ENCODE peak calls at places on chromosomes 16 and 17, in six cellular contexts. A, X, B, S, N and D are unnamed samples.

GRCh38 chr16:4371481-4372314 is at the start of gene VASN:
- DNase-seq in X (peak), S (peak), N (peak), B (peak), A (peak), D (peak)

GRCh38 chr17:64128787-64129514 is 993 bp downstream of the ERN1 start:
- DNase-seq in S (no peak), X (peak), B (peak), N (peak), A (no peak), D (peak)

GRCh38 chr17:82349287-82349701 is 9.8 kb upstream of the TEX19 start:
- DNase-seq in X (no peak), A (no peak), N (no peak), B (peak), S (no peak), D (no peak)

GRCh38 chr17:43917348-43918025 is 10.2 kb upstream of the MPP2 start:
- DNase-seq in N (peak), B (peak), X (peak), A (no peak), S (no peak), D (no peak)

GRCh38 chr17:50594040-50594618 is 33.6 kb downstream of the CACNA1G start:
- DNase-seq in S (no peak), A (no peak), B (no peak), N (peak), X (no peak), D (no peak)

GRCh38 chr16:88650749-88651275 is at the start of gene CYBA:
- DNase-seq in N (no peak), X (peak), S (peak), B (peak), A (peak), D (peak)

GRCh38 chr17:51164911-51165679 is 1.1 kb upstream of the NME2 start:
- DNase-seq in A (no peak), S (no peak), N (no peak), X (no peak), B (no peak), D (no peak)

GRCh38 chr17:38322156-38322779 is 21.5 kb downstream of the GPR179 start:
- DNase-seq in N (no peak), X (peak), A (peak), S (peak), B (peak), D (peak)

GRCh38 chr17:19619705-19620325 is 28.7 kb upstream of the ALDH3A2 start:
- DNase-seq in N (no peak), X (no peak), B (no peak), S (no peak), A (no peak), D (no peak)

GRCh38 chr17:72399608-72400487 is 279.0 kb downstream of the SOX9 start:
- DNase-seq in B (no peak), N (no peak), S (no peak), X (no peak), A (no peak), D (no peak)

GRCh38 chr17:65595071-65595655 is 33.7 kb upstream of the AXIN2 start:
- DNase-seq in N (no peak), S (no peak), X (no peak), B (no peak), A (no peak), D (no peak)

GRCh38 chr17:63932008-63932561 is at the start of gene CD79B:
- DNase-seq in B (no peak), A (no peak), N (no peak), S (no peak), X (peak), D (no peak)

GRCh38 chr17:81731271-81731670 is 19.2 kb downstream of the SLC25A10 start:
- DNase-seq in S (no peak), B (peak), A (no peak), N (no peak), X (peak), D (no peak)

GRCh38 chr17:285751-286422 is 66.7 kb downstream of the RPH3AL start:
- DNase-seq in A (no peak), B (no peak), N (peak), X (no peak), S (no peak), D (no peak)

GRCh38 chr17:82520041-82520910 is 744 bp downstream of the FOXK2 start:
- DNase-seq in X (peak), N (peak), S (peak), B (peak), A (no peak), D (no peak)

GRCh38 chr16:85430523-85431381 is 182.4 kb upstream of the GSE1 start:
- DNase-seq in N (peak), S (no peak), B (no peak), A (no peak), X (no peak), D (no peak)

GRCh38 chr17:60134396-60135159 is 15.2 kb upstream of the CA4 start:
- DNase-seq in X (peak), A (peak), S (no peak), B (peak), N (no peak), D (no peak)

GRCh38 chr17:45775576-45776011 is 8.5 kb upstream of the CRHR1 start:
- DNase-seq in B (no peak), S (no peak), N (no peak), X (no peak), A (no peak), D (no peak)

GRCh38 chr16:9042943-9043680 is 48.3 kb upstream of the HAPSTR1 start:
- DNase-seq in S (no peak), A (no peak), X (no peak), N (no peak), B (peak), D (no peak)

GRCh38 chr17:50087246-50087911 is 7.8 kb upstream of the PDK2 start:
- DNase-seq in S (peak), N (peak), X (peak), A (peak), B (peak), D (peak)

GRCh38 chr17:75548839-75549238 is 23.3 kb downstream of the LLGL2 start:
- DNase-seq in B (no peak), A (no peak), X (no peak), S (no peak), N (no peak), D (no peak)

GRCh38 chr17:41650794-41651624 is 26.6 kb upstream of the KRT17 start:
- DNase-seq in S (no peak), N (no peak), A (no peak), B (no peak), X (no peak), D (no peak)

GRCh38 chr17:7313890-7314718 is 1.1 kb downstream of the GPS2 start:
- DNase-seq in A (no peak), X (no peak), B (no peak), N (no peak), S (no peak), D (no peak)

GRCh38 chr16:20243731-20244281 is 83.5 kb downstream of the GP2 start:
- DNase-seq in N (no peak), B (no peak), A (no peak), S (no peak), X (no peak), D (no peak)

GRCh38 chr17:77602062-77602746 is 356.3 kb upstream of the TNRC6C start:
- DNase-seq in N (peak), B (peak), X (no peak), S (no peak), A (no peak), D (peak)

GRCh38 chr17:77737442-77738265 is 220.8 kb upstream of the TNRC6C start:
- DNase-seq in B (no peak), X (no peak), A (no peak), S (no peak), N (no peak), D (peak)

GRCh38 chr16:10876799-10877341 is at the start of gene CIITA:
- DNase-seq in S (no peak), B (peak), N (no peak), A (no peak), X (peak), D (peak)

GRCh38 chr17:44448412-44448811 is 54.8 kb downstream of the GPATCH8 start:
- DNase-seq in B (no peak), N (no peak), S (no peak), A (no peak), X (no peak), D (no peak)

GRCh38 chr16:58462997-58463891 is 36.7 kb upstream of the NDRG4 start:
- DNase-seq in A (no peak), X (no peak), B (no peak), N (peak), S (no peak), D (no peak)

GRCh38 chr17:48123111-48123510 is 15.5 kb downstream of the SNX11 start:
- DNase-seq in S (no peak), N (no peak), X (no peak), A (no peak), B (no peak), D (no peak)

GRCh38 chr17:10745231-10745630 is 15.4 kb upstream of the TMEM220 start:
- DNase-seq in A (no peak), N (no peak), B (no peak), X (no peak), S (no peak), D (no peak)

GRCh38 chr17:59105852-59106462 is 723 bp downstream of the TRIM37 start:
- DNase-seq in N (no peak), B (peak), S (peak), A (no peak), X (peak), D (peak)

GRCh38 chr17:60315650-60316049 is 76.3 kb downstream of the USP32 start:
- DNase-seq in S (no peak), N (no peak), X (peak), B (no peak), A (no peak), D (no peak)

GRCh38 chr16:68147438-68147837 is 62.3 kb downstream of the NFATC3 start:
- DNase-seq in A (peak), S (no peak), X (no peak), B (no peak), N (no peak), D (no peak)

GRCh38 chr17:8108972-8109668 is 9.2 kb downstream of the ALOXE3 start:
- DNase-seq in S (no peak), B (no peak), A (no peak), N (no peak), X (no peak), D (no peak)

GRCh38 chr16:84253173-84253572 is 13.4 kb upstream of the KCNG4 start:
- DNase-seq in S (no peak), N (no peak), X (no peak), A (no peak), B (no peak), D (no peak)

GRCh38 chr16:54519161-54519685 is 232.6 kb upstream of the IRX3 start:
- DNase-seq in X (no peak), S (no peak), B (no peak), A (no peak), N (no peak), D (no peak)